ENCODE peak calls at places on chromosomes 5 and 9, in nine cellular contexts. U, K, Y, V, T, S, A, M and W are unnamed samples.

GRCh38 chr9:79559501-79560181 is 12.1 kb upstream of the TLE4 start:
- DNase-seq in U (no peak), K (no peak), Y (peak), V (no peak), T (no peak), S (no peak), A (no peak), M (peak), W (no peak)

GRCh38 chr9:31715250-31715649 is 669.2 kb upstream of the ACO1 start:
- DNase-seq in U (no peak), K (no peak), Y (no peak), V (no peak), T (no peak), S (no peak), A (no peak), M (no peak), W (no peak)

GRCh38 chr9:136992819-136993369 is 672 bp downstream of the PAXX start:
- DNase-seq in U (no peak), K (no peak), Y (no peak), V (no peak), T (no peak), S (no peak), A (no peak), M (no peak), W (no peak)

GRCh38 chr9:118522093-118523028 is 818.2 kb downstream of the TLR4 start:
- DNase-seq in U (peak), K (no peak), Y (peak), V (no peak), T (no peak), S (no peak), A (peak), M (no peak), W (peak)

GRCh38 chr9:38160613-38161215 is 91.7 kb upstream of the SHB start:
- DNase-seq in U (peak), K (peak), Y (peak), V (no peak), T (no peak), S (no peak), A (peak), M (peak), W (peak)

GRCh38 chr5:143850050-143850713 is 38.2 kb downstream of the HMHB1 start:
- DNase-seq in U (no peak), K (no peak), Y (peak), V (no peak), T (no peak), S (no peak), A (no peak), M (no peak), W (no peak)

GRCh38 chr5:152181461-152181860 is 223.6 kb downstream of the NMUR2 start:
- DNase-seq in U (no peak), K (no peak), Y (no peak), V (no peak), T (no peak), S (no peak), A (no peak), M (no peak), W (no peak)

GRCh38 chr5:135242021-135242480 is 157.0 kb downstream of the MACROH2A1 start:
- DNase-seq in U (no peak), K (no peak), Y (peak), V (peak), T (no peak), S (no peak), A (no peak), M (peak), W (peak)

GRCh38 chr9:83032065-83032625 is 30.8 kb downstream of the RASEF start:
- DNase-seq in U (no peak), K (no peak), Y (no peak), V (no peak), T (no peak), S (no peak), A (no peak), M (no peak), W (no peak)

GRCh38 chr5:158908690-158909325 is 190.9 kb downstream of the EBF1 start:
- DNase-seq in U (no peak), K (no peak), Y (no peak), V (no peak), T (no peak), S (no peak), A (no peak), M (no peak), W (no peak)